ENCODE peak calls at places on chromosomes 4 and X, in eight cellular contexts. F is GM06990, K is kidney epithelial cell, T is fibroblast of mammary gland, N is lung, Q is GM23248, P is gastrocnemius medialis, B is A549. D is an unnamed sample.

GRCh38 chr4:119029847-119030535 is 105.6 kb upstream of the MYOZ2 start:
- DNase-seq in F (no peak), K (no peak), T (no peak), N (no peak), Q (no peak), P (peak; percentile 53), B (no peak), D (no peak)

GRCh38 chrX:45133465-45133864 is 67.2 kb downstream of the DIPK2B start:
- DNase-seq in F (no peak), K (no peak), T (no peak), N (no peak), Q (no peak), P (no peak), B (no peak), D (no peak)

GRCh38 chrX:10971176-10971575 is 140.0 kb upstream of the HCCS start:
- DNase-seq in F (no peak), K (no peak), T (no peak), N (no peak), Q (no peak), P (no peak), B (no peak), D (no peak)

GRCh38 chr4:56626420-56626819 is 54.7 kb downstream of the HOPX start:
- DNase-seq in F (no peak), K (no peak), T (peak; percentile 31), N (no peak), Q (peak; percentile 40), P (no peak), B (no peak), D (no peak)

GRCh38 chrX:50799531-50799961 is 14.4 kb downstream of the SHROOM4 start:
- DNase-seq in F (no peak), K (peak; percentile 52), T (peak; percentile 67), N (no peak), Q (peak; percentile 49), P (no peak), B (no peak), D (no peak)

GRCh38 chr4:187555174-187555573 is 440.4 kb upstream of the ZFP42 start:
- DNase-seq in F (no peak), K (no peak), T (no peak), N (no peak), Q (no peak), P (no peak), B (no peak), D (no peak)

GRCh38 chrX:47568656-47569295 is 7.8 kb downstream of the ARAF start:
- DNase-seq in F (no peak), K (no peak), T (peak; percentile 47), N (no peak), Q (no peak), P (no peak), B (peak; percentile 29), D (no peak)

GRCh38 chrX:150202641-150203248 is 160.4 kb upstream of the MAMLD1 start:
- DNase-seq in F (no peak), K (no peak), T (peak; percentile 78), N (no peak), Q (peak; percentile 80), P (no peak), B (no peak), D (no peak)

GRCh38 chr4:128653514-128654420 is 155.7 kb upstream of the JADE1 start:
- DNase-seq in F (no peak), K (no peak), T (no peak), N (peak; percentile 35), Q (peak; percentile 29), P (peak; percentile 19), B (no peak), D (no peak)

GRCh38 chr4:183337833-183338232 is 15.6 kb upstream of the CLDN24 start:
- DNase-seq in F (no peak), K (no peak), T (no peak), N (no peak), Q (no peak), P (no peak), B (no peak), D (no peak)

GRCh38 chr4:80471701-80472100 is 136.2 kb downstream of the CFAP299 start:
- DNase-seq in F (no peak), K (peak; percentile 26), T (no peak), N (peak; percentile 45), Q (peak; percentile 24), P (no peak), B (no peak), D (no peak)

GRCh38 chr4:86448891-86449290 is 89.0 kb upstream of the MAPK10 start:
- DNase-seq in F (no peak), K (no peak), T (no peak), N (no peak), Q (no peak), P (no peak), B (no peak), D (no peak)

GRCh38 chrX:87517571-87518141 is at the start of gene KLHL4:
- DNase-seq in F (no peak), K (peak; percentile 79), T (peak; percentile 88), N (no peak), Q (peak; percentile 5), P (no peak), B (no peak), D (no peak)

GRCh38 chr4:6771229-6771671 is 11.3 kb upstream of the KIAA0232 start:
- DNase-seq in F (no peak), K (no peak), T (peak; percentile 12), N (no peak), Q (peak; percentile 69), P (peak; percentile 90), B (no peak), D (no peak)

GRCh38 chr4:24642941-24643628 is 58.7 kb upstream of the DHX15 start:
- DNase-seq in F (no peak), K (peak; percentile 94), T (peak; percentile 40), N (no peak), Q (peak; percentile 56), P (no peak), B (peak; percentile 29), D (no peak)

GRCh38 chr4:26362745-26363439 is 42.1 kb downstream of the RBPJ start:
- DNase-seq in F (no peak), K (no peak), T (no peak), N (no peak), Q (peak; percentile 50), P (no peak), B (no peak), D (no peak)

GRCh38 chr4:84623661-84624060 is 40.7 kb downstream of the CDS1 start:
- DNase-seq in F (no peak), K (no peak), T (no peak), N (no peak), Q (no peak), P (no peak), B (no peak), D (no peak)

GRCh38 chr4:116829187-116829586 is 256.2 kb downstream of the TRAM1L1 start:
- DNase-seq in F (no peak), K (no peak), T (no peak), N (no peak), Q (no peak), P (no peak), B (peak; percentile 0), D (no peak)

DNA sequence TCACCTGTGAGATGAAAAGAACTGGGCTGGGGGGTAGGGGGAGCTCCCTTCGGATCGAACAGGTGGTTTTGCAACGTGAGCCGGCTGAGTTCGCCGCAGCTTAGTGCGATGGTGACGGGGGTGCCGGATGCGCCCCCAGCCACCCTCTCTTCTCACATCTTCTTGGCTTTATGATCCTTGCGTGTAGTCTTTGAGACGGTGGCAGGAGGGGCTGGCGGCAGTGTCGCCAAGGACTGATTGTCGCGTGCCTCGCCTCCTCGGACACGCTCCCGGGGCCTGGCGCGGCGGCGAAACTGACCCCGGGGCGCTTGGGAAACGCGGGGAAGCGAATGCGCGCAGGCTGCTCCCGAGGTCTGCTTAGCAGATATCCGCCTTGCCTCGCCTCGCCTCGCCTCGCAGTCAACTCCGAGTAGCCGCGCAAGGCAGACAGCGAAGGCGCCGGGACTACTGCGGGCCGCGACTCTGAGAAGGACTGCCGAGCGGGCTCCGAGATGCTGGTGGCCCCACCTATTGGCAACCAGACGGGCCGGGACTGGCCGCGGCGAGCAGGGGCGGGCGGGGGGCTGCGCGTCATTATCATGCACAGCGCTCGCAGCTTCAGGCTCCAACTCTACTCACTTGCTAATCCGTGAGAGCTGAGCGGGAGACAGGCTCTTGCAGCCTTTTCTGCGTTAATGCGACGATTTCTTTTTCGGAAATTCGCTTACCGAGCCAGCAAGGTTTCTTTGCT is 1.5 kb downstream of the GRID2 start:
- DNase-seq in F (no peak), K (peak; percentile 4), T (peak; percentile 3), N (peak; percentile 28), Q (peak; percentile 51), P (no peak), B (peak; percentile 10), D (no peak)
- H3K4me3 ChIP-seq in F (no peak overlapping the region), K (peak overlapping the region; percentile 39), T (no peak overlapping the region), N (no peak overlapping the region), Q (peak overlapping the region; percentile 52), P (peak overlapping the region; percentile 29), B (peak overlapping the region; percentile 39), D (no peak overlapping the region)

GRCh38 chrX:48575642-48576041 is 1.4 kb downstream of the RBM3 start:
- DNase-seq in F (no peak), K (no peak), T (no peak), N (no peak), Q (no peak), P (no peak), B (no peak), D (no peak)

GRCh38 chrX:48573690-48574269 is 504 bp upstream of the RBM3 start:
- DNase-seq in F (no peak), K (no peak), T (no peak), N (peak; percentile 39), Q (no peak), P (peak; percentile 6), B (peak; percentile 22), D (no peak)

GRCh38 chrX:48578661-48579128 is 4.4 kb downstream of the RBM3 start:
- DNase-seq in F (no peak), K (no peak), T (no peak), N (no peak), Q (no peak), P (no peak), B (no peak), D (no peak)

GRCh38 chrX:48574270-48575266 is at the start of gene RBM3:
- DNase-seq in F (peak; percentile 92), K (peak; percentile 61), T (peak; percentile 90), N (peak; percentile 95), Q (peak; percentile 93), P (peak; percentile 90), B (peak; percentile 86), D (peak; percentile 89)

DNA sequence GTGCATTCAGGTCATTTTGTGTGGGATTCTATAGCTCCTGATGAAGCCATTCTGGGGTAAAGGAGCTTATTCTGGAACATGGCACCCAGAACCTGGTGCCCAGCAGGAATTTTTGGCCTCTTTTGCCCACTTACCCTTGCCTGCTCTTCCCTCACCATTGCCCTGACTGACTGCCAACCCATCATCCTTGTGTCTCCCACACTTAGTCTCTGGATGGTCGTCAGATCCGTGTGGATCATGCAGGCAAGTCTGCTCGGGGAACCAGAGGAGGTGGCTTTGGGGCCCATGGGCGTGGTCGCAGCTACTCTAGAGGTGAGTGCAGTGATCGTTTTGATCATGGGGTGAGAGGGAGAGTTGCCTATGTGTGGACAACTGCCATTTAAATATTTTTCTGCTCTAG is 1.8 kb downstream of the RBM3 start:
- DNase-seq in F (no peak), K (no peak), T (no peak), N (no peak), Q (no peak), P (no peak), B (no peak), D (no peak)
- H3K4me3 ChIP-seq in F (peak overlapping the region; percentile 74), K (peak overlapping the region; percentile 67), T (peak overlapping the region; percentile 74), N (peak overlapping the region; percentile 67), Q (peak overlapping the region; percentile 100), P (peak overlapping the region; percentile 81), B (peak overlapping the region; percentile 75), D (peak overlapping the region; percentile 90)

GRCh38 chrX:103329991-103330390 is at the start of gene TCEAL7:
- DNase-seq in F (no peak), K (no peak), T (peak; percentile 49), N (no peak), Q (peak; percentile 55), P (no peak), B (no peak), D (no peak)
- H3K4me3 ChIP-seq in F (no peak within 1 kb of the TSS), K (peak within 1 kb of the TSS; percentile 37), T (peak within 1 kb of the TSS; percentile 50), N (no peak within 1 kb of the TSS), Q (peak within 1 kb of the TSS; percentile 70), P (peak within 1 kb of the TSS; percentile 28), B (no peak within 1 kb of the TSS), D (no peak within 1 kb of the TSS)

GRCh38 chrX:28966335-28966734 is 379.1 kb downstream of the IL1RAPL1 start:
- DNase-seq in F (no peak), K (no peak), T (no peak), N (no peak), Q (no peak), P (no peak), B (no peak), D (no peak)
- H3K4me3 ChIP-seq in F (no peak overlapping the region), K (no peak overlapping the region), T (no peak overlapping the region), N (no peak overlapping the region), Q (no peak overlapping the region), P (no peak overlapping the region), B (no peak overlapping the region), D (no peak overlapping the region)